ENCODE peak calls at places on chromosomes 3 and 15, in four cellular contexts. K, C, Y and M are unnamed samples.

GRCh38 chr15:52288051-52288942 is 7.3 kb downstream of the MYO5C start:
- DNase-seq in Y (peak; percentile 82), K (no peak), C (no peak), M (no peak)

GRCh38 chr3:10817506-10817905 is 1.5 kb downstream of the SLC6A11 start:
- DNase-seq in K (peak; percentile 77), Y (no peak), C (no peak), M (no peak)

GRCh38 chr15:78709263-78709882 is 68.4 kb upstream of the CHRNB4 start:
- DNase-seq in C (peak; percentile 83), K (peak; percentile 92), Y (peak; percentile 56), M (no peak)

GRCh38 chr15:41978534-41978933 is 6.2 kb upstream of the EHD4 start:
- DNase-seq in Y (no peak), C (no peak), K (peak; percentile 53), M (no peak)

GRCh38 chr3:159356606-159357005 is 554.8 kb downstream of the MFSD1 start:
- DNase-seq in C (no peak), Y (no peak), K (no peak), M (no peak)

GRCh38 chr3:129046037-129046731 is 14.4 kb upstream of the GP9 start:
- DNase-seq in K (no peak), C (no peak), Y (no peak), M (no peak)

GRCh38 chr3:161274691-161275298 is 53.7 kb downstream of the NMD3 start:
- DNase-seq in C (peak; percentile 50), K (no peak), Y (no peak), M (peak; percentile 64)

GRCh38 chr3:194386066-194386465 is 13.0 kb downstream of the GP5 start:
- DNase-seq in Y (no peak), C (no peak), K (peak; percentile 37), M (no peak)

GRCh38 chr15:80107774-80108173 is 45.0 kb upstream of the FAH start:
- DNase-seq in Y (no peak), K (no peak), C (no peak), M (no peak)

GRCh38 chr15:52306270-52306669 is 10.7 kb upstream of the MYO5C start:
- DNase-seq in C (no peak), Y (no peak), K (no peak), M (no peak)

GRCh38 chr3:194810076-194810475 is 124.4 kb downstream of the FAM43A start:
- DNase-seq in Y (no peak), K (peak; percentile 43), C (no peak), M (no peak)

GRCh38 chr15:52193321-52193720 is 2.1 kb upstream of the GNB5 start:
- DNase-seq in C (peak; percentile 10), Y (no peak), K (no peak), M (no peak)

GRCh38 chr15:31045606-31046005 is 54.2 kb upstream of the MTMR10 start:
- DNase-seq in C (no peak), Y (no peak), K (no peak), M (no peak)

GRCh38 chr3:171284308-171285075 is 175.7 kb downstream of the TNIK start:
- DNase-seq in Y (peak; percentile 35), C (peak; percentile 89), K (no peak), M (peak; percentile 78)

GRCh38 chr3:15754047-15754446 is 43.7 kb downstream of the ANKRD28 start:
- DNase-seq in K (no peak), Y (no peak), C (peak; percentile 29), M (no peak)

GRCh38 chr3:58296269-58296668 is 9.8 kb upstream of the RPP14 start:
- DNase-seq in Y (no peak), K (no peak), C (no peak), M (no peak)

GRCh38 chr3:74693696-74694393 is 79.4 kb upstream of the CNTN3 start:
- DNase-seq in K (no peak), C (peak; percentile 16), Y (no peak), M (no peak)

GRCh38 chr3:12175844-12176453 is 17.2 kb upstream of the TIMP4 start:
- DNase-seq in Y (peak; percentile 59), C (peak; percentile 71), K (no peak), M (no peak)

GRCh38 chr3:109731639-109732473 is 394.5 kb upstream of the DPPA4 start:
- DNase-seq in Y (peak; percentile 72), C (peak; percentile 61), K (no peak), M (no peak)

GRCh38 chr15:88605507-88606436 is 15.4 kb upstream of the AEN start:
- DNase-seq in K (no peak), Y (no peak), C (peak; percentile 71), M (no peak)

GRCh38 chr15:66232267-66232625 is 21.3 kb downstream of the MEGF11 start:
- DNase-seq in C (no peak), Y (no peak), K (no peak), M (no peak)

GRCh38 chr15:25689592-25689991 is 173.5 kb downstream of the ATP10A start:
- DNase-seq in C (no peak), Y (no peak), K (no peak), M (no peak)

GRCh38 chr3:134640872-134641470 is 9.9 kb downstream of the KY start:
- DNase-seq in Y (no peak), K (peak; percentile 60), C (peak; percentile 67), M (no peak)

GRCh38 chr3:73766599-73767378 is 142.0 kb upstream of the PDZRN3 start:
- DNase-seq in C (peak; percentile 71), Y (no peak), K (no peak), M (no peak)

GRCh38 chr3:59885907-59886400 is 836.1 kb upstream of the CFAP20DC start:
- DNase-seq in C (no peak), Y (no peak), K (no peak), M (no peak)

GRCh38 chr15:27866505-27867165 is 232.5 kb downstream of the OCA2 start:
- DNase-seq in K (no peak), C (no peak), Y (no peak), M (no peak)

GRCh38 chr3:148839805-148840204 is 12.2 kb downstream of the CPB1 start:
- DNase-seq in C (no peak), Y (no peak), K (no peak), M (no peak)

GRCh38 chr15:43134157-43134637 is 811 bp downstream of the TMEM62 start:
- DNase-seq in Y (no peak), K (no peak), C (no peak), M (no peak)